ENCODE peak calls at places on chromosomes 12 and 14, in five cellular contexts. T is neural crest cell; J is activated T-cell treated with anti-CD3 and anti-CD28 coated beads, Interleukin-2, amount 50 U/mL, for 72 hours; M is astrocyte of the spinal cord; X is stimulated activated CD8-positive, alpha-beta memory T cell treated with anti-CD3 and anti-CD28 coated beads, Interleukin-15, amount 100 ng/mL, for 1 hour. O is an unnamed sample.

GRCh38 chr12:32139064-32139421 is 32.4 kb downstream of the BICD1 start:
- DNase-seq in T (no peak), J (peak; percentile 43), M (peak; percentile 61), X (no peak), O (no peak)

GRCh38 chr14:103372017-103372416 is 13.2 kb upstream of the MARK3 start:
- DNase-seq in M (no peak), J (no peak), X (no peak), T (no peak), O (no peak)

GRCh38 chr12:80116735-80117134 is 17.4 kb downstream of the OTOGL start:
- DNase-seq in J (no peak), T (no peak), X (no peak), M (no peak), O (no peak)

GRCh38 chr12:104958009-104958945 is at the start of gene SLC41A2:
- DNase-seq in T (peak; percentile 64), J (peak; percentile 89), X (peak; percentile 45), M (peak; percentile 88), O (peak; percentile 96)

GRCh38 chr14:52950898-52951729 is at the start of gene FERMT2:
- DNase-seq in J (peak; percentile 51), T (peak; percentile 85), M (peak; percentile 90), X (no peak), O (no peak)

GRCh38 chr12:1858456-1858855 is 38.1 kb downstream of the LRTM2 start:
- DNase-seq in J (no peak), X (no peak), M (no peak), T (no peak), O (no peak)

GRCh38 chr14:71751264-71751663 is 181.0 kb upstream of the RGS6 start:
- DNase-seq in T (no peak), J (peak; percentile 14), M (no peak), X (no peak), O (no peak)

GRCh38 chr14:94126419-94126677 is 3.1 kb downstream of the IFI27L2 start:
- DNase-seq in X (no peak), J (no peak), T (no peak), M (no peak), O (no peak)

GRCh38 chr14:44463386-44464004 is 43.6 kb downstream of the FSCB start:
- DNase-seq in J (no peak), T (no peak), M (no peak), X (no peak), O (no peak)

GRCh38 chr12:41277019-41277770 is 89.1 kb downstream of the PDZRN4 start:
- DNase-seq in J (peak; percentile 5), T (peak; percentile 28), X (no peak), M (peak; percentile 40), O (peak; percentile 14)

GRCh38 chr14:102655154-102655553 is 62.7 kb downstream of the RCOR1 start:
- DNase-seq in T (no peak), X (no peak), M (peak; percentile 57), J (no peak), O (peak; percentile 28)

GRCh38 chr12:123034865-123035264 is 54.4 kb downstream of the ARL6IP4 start:
- DNase-seq in J (no peak), M (peak; percentile 55), T (no peak), X (no peak), O (no peak)

GRCh38 chr14:94355191-94355794 is 32.2 kb upstream of the SERPINA6 start:
- DNase-seq in J (peak; percentile 19), T (peak; percentile 20), M (peak; percentile 56), X (no peak), O (no peak)

GRCh38 chr12:10101042-10101579 is 2.3 kb upstream of the CLEC1A start:
- DNase-seq in T (no peak), J (no peak), X (no peak), M (peak; percentile 44), O (no peak)

GRCh38 chr12:4439736-4440135 is 5.9 kb downstream of the FGF6 start:
- DNase-seq in T (no peak), M (no peak), J (no peak), X (no peak), O (no peak)

GRCh38 chr12:67559751-67560150 is 88.8 kb upstream of the DYRK2 start:
- DNase-seq in M (no peak), J (no peak), T (no peak), X (no peak), O (no peak)

GRCh38 chr14:63438065-63438757 is 105.0 kb downstream of the PPP2R5E start:
- DNase-seq in J (no peak), T (no peak), M (peak; percentile 94), X (no peak), O (peak; percentile 72)

GRCh38 chr14:101817511-101818001 is 56.0 kb downstream of the PPP2R5C start:
- DNase-seq in J (peak; percentile 42), T (no peak), M (no peak), X (no peak), O (no peak)

GRCh38 chr14:33793711-33794110 is 157.2 kb downstream of the EGLN3 start:
- DNase-seq in J (no peak), M (no peak), X (no peak), T (no peak), O (no peak)

GRCh38 chr14:61217516-61217915 is 63.6 kb downstream of the TMEM30B start:
- DNase-seq in M (no peak), J (no peak), X (no peak), T (no peak), O (no peak)

GRCh38 chr12:2347844-2348476 is 295.2 kb downstream of the CACNA1C start:
- DNase-seq in M (no peak), T (no peak), X (no peak), J (no peak), O (no peak)

GRCh38 chr12:93125126-93125525 is 196.0 kb upstream of the EEA1 start:
- DNase-seq in X (no peak), M (no peak), T (no peak), J (no peak), O (no peak)

GRCh38 chr12:112900298-112901145 is 6.2 kb upstream of the OAS1 start:
- DNase-seq in J (peak; percentile 42), X (peak; percentile 14), M (peak; percentile 36), T (peak; percentile 11), O (no peak)

GRCh38 chr12:76455582-76456345 is 103.8 kb downstream of the OSBPL8 start:
- DNase-seq in T (no peak), J (peak; percentile 17), X (no peak), M (peak; percentile 90), O (peak; percentile 51)

GRCh38 chr12:116187158-116187511 is 90.4 kb downstream of the MED13L start:
- DNase-seq in M (peak; percentile 20), J (no peak), X (no peak), T (no peak), O (no peak)

GRCh38 chr12:95836630-95837239 is 22.0 kb upstream of the SNRPF start:
- DNase-seq in X (no peak), J (no peak), T (no peak), M (peak; percentile 69), O (no peak)

GRCh38 chr12:57152408-57153038 is 5.1 kb upstream of the LRP1-AS start:
- DNase-seq in J (no peak), T (no peak), M (peak; percentile 58), X (no peak), O (peak; percentile 58)

GRCh38 chr14:61761557-61761956 is 663 bp upstream of the SNAPC1 start:
- DNase-seq in T (no peak), X (no peak), M (no peak), J (no peak), O (no peak)

GRCh38 chr12:50720085-50720484 is 43.8 kb upstream of the ATF1 start:
- DNase-seq in X (no peak), J (no peak), M (no peak), T (no peak), O (no peak)

GRCh38 chr14:22849212-22849819 is 12.9 kb downstream of the MMP14 start:
- DNase-seq in T (no peak), M (no peak), J (no peak), X (no peak), O (no peak)

GRCh38 chr12:79121486-79121885 is 256.9 kb downstream of the SYT1 start:
- DNase-seq in T (no peak), J (no peak), X (no peak), M (no peak), O (no peak)

GRCh38 chr14:106694638-106695393 is 1168.4 kb downstream of the TMEM121 start:
- DNase-seq in X (peak; percentile 39), M (no peak), T (no peak), J (peak; percentile 74), O (no peak)

GRCh38 chr12:47236109-47236714 is 156.5 kb upstream of the AMIGO2 start:
- DNase-seq in T (no peak), J (no peak), M (peak; percentile 85), X (no peak), O (no peak)

GRCh38 chr14:85444685-85445084 is 85.3 kb upstream of the FLRT2 start:
- DNase-seq in M (peak; percentile 70), X (no peak), T (no peak), J (no peak), O (peak; percentile 58)

GRCh38 chr12:52907092-52907810 is 2.4 kb upstream of the KRT8 start:
- DNase-seq in M (peak; percentile 23), J (no peak), X (no peak), T (no peak), O (no peak)

GRCh38 chr12:62692884-62693283 is 226.3 kb downstream of the MON2 start:
- DNase-seq in T (no peak), X (no peak), J (no peak), M (peak; percentile 86), O (no peak)

GRCh38 chr14:74574706-74575105 is 37.3 kb downstream of the LTBP2 start:
- DNase-seq in T (no peak), X (no peak), J (peak; percentile 19), M (no peak), O (no peak)

GRCh38 chr14:66046035-66046434 is 440.1 kb upstream of the CCDC196 start:
- DNase-seq in M (no peak), X (no peak), T (no peak), J (no peak), O (no peak)

O was measured in retinal pigment epithelial cell.